ENCODE peak calls at places on chromosomes 2 and 18, in seven cellular contexts. M is heart left ventricle, K is psoas muscle, H is epithelial cell of esophagus, J is WTC11, U is BE2C, L is mucosa of descending colon. I is an unnamed sample.

GRCh38 chr2:56803596-56803995 is 619.8 kb downstream of the CCDC85A start:
- DNase-seq in M (no peak), K (no peak), H (no peak), J (no peak), U (no peak), L (no peak), I (no peak)

GRCh38 chr18:12862467-12862866 is 21.6 kb downstream of the PTPN2 start:
- DNase-seq in M (no peak), K (no peak), H (peak; percentile 90), J (peak; percentile 69), U (no peak), L (peak; percentile 40), I (no peak)

GRCh38 chr2:62383843-62384242 is 122.2 kb downstream of the TMEM17 start:
- DNase-seq in M (no peak), K (no peak), H (peak; percentile 35), J (no peak), U (no peak), L (no peak), I (no peak)

GRCh38 chr2:66748939-66749338 is 314.0 kb downstream of the MEIS1 start:
- DNase-seq in M (no peak), K (no peak), H (no peak), J (no peak), U (no peak), L (no peak), I (no peak)

GRCh38 chr2:149456285-149456684 is 125.9 kb downstream of the LYPD6 start:
- DNase-seq in M (no peak), K (no peak), H (no peak), J (no peak), U (no peak), L (no peak), I (no peak)

GRCh38 chr2:12262681-12263436 is 453.9 kb upstream of the TRIB2 start:
- DNase-seq in M (no peak), K (no peak), H (peak; percentile 3), J (no peak), U (no peak), L (no peak), I (no peak)

GRCh38 chr2:881204-881918 is 69.3 kb upstream of the SNTG2 start:
- DNase-seq in M (no peak), K (no peak), H (no peak), J (no peak), U (no peak), L (no peak), I (no peak)

GRCh38 chr18:13222371-13223281 is 4.1 kb downstream of the LDLRAD4 start:
- DNase-seq in M (peak; percentile 77), K (peak; percentile 67), H (peak; percentile 6), J (no peak), U (peak; percentile 79), L (peak; percentile 88), I (no peak)

GRCh38 chr2:212539145-212539880 is 711 bp upstream of the ERBB4 start:
- DNase-seq in M (peak; percentile 79), K (peak; percentile 52), H (peak; percentile 55), J (peak; percentile 88), U (peak; percentile 59), L (peak; percentile 67), I (peak; percentile 52)

GRCh38 chr18:79422022-79422782 is 26.5 kb downstream of the NFATC1 start:
- DNase-seq in M (no peak), K (peak; percentile 66), H (no peak), J (no peak), U (no peak), L (no peak), I (no peak)

GRCh38 chr2:181823405-181823804 is 68.1 kb upstream of the ITPRID2 start:
- DNase-seq in M (no peak), K (no peak), H (peak; percentile 12), J (no peak), U (no peak), L (no peak), I (no peak)

GRCh38 chr2:121530210-121530562 is 494 bp upstream of the RNU4ATAC start:
- DNase-seq in M (peak; percentile 76), K (peak; percentile 71), H (no peak), J (peak; percentile 80), U (peak; percentile 70), L (no peak), I (peak; percentile 73)

GRCh38 chr2:73979686-73980085 is 5.0 kb upstream of the TET3 start:
- DNase-seq in M (no peak), K (peak; percentile 31), H (peak; percentile 94), J (no peak), U (no peak), L (no peak), I (no peak)

GRCh38 chr2:219369447-219369861 is 18.3 kb downstream of the DNPEP start:
- DNase-seq in M (peak; percentile 59), K (peak; percentile 47), H (peak; percentile 61), J (no peak), U (no peak), L (peak; percentile 62), I (no peak)

GRCh38 chr2:156437272-156437671 is 1.1 kb downstream of the GPD2 start:
- DNase-seq in M (no peak), K (peak; percentile 38), H (peak; percentile 72), J (no peak), U (no peak), L (peak; percentile 35), I (no peak)

GRCh38 chr2:96860065-96861029 is 2.5 kb upstream of the ANKRD39 start:
- DNase-seq in M (no peak), K (no peak), H (no peak), J (no peak), U (no peak), L (no peak), I (no peak)

GRCh38 chr2:180980943-180981898 is 816 bp downstream of the UBE2E3 start:
- DNase-seq in M (peak; percentile 40), K (peak; percentile 29), H (peak; percentile 38), J (no peak), U (peak; percentile 5), L (peak; percentile 41), I (no peak)

GRCh38 chr2:204664708-204665121 is 119.4 kb downstream of the PARD3B start:
- DNase-seq in M (no peak), K (no peak), H (peak; percentile 55), J (no peak), U (no peak), L (no peak), I (no peak)

GRCh38 chr2:232458661-232459418 is 2.9 kb downstream of the ALPI start:
- DNase-seq in M (peak; percentile 16), K (no peak), H (no peak), J (no peak), U (no peak), L (no peak), I (no peak)

GRCh38 chr2:240803191-240803590 is 16.8 kb downstream of the KIF1A start:
- DNase-seq in M (peak; percentile 10), K (no peak), H (no peak), J (peak; percentile 5), U (no peak), L (no peak), I (no peak)

GRCh38 chr2:127570282-127571250 is 35.1 kb downstream of the MYO7B start:
- DNase-seq in M (peak; percentile 39), K (peak; percentile 49), H (peak; percentile 30), J (no peak), U (no peak), L (no peak), I (no peak)

GRCh38 chr2:70133521-70134348 is 46.5 kb downstream of the PCBP1 start:
- DNase-seq in M (no peak), K (no peak), H (no peak), J (no peak), U (no peak), L (no peak), I (no peak)

GRCh38 chr2:62641410-62641843 is 64.1 kb upstream of the EHBP1 start:
- DNase-seq in M (no peak), K (no peak), H (no peak), J (no peak), U (no peak), L (no peak), I (no peak)

GRCh38 chr18:56598422-56598821 is 40.0 kb downstream of the TXNL1 start:
- DNase-seq in M (no peak), K (no peak), H (no peak), J (no peak), U (no peak), L (no peak), I (no peak)

GRCh38 chr2:74746480-74746879 is 87.4 kb upstream of the HK2 start:
- DNase-seq in M (no peak), K (no peak), H (peak; percentile 95), J (no peak), U (no peak), L (no peak), I (no peak)

GRCh38 chr2:6955523-6956136 is 38.4 kb downstream of the RNF144A start:
- DNase-seq in M (no peak), K (no peak), H (no peak), J (no peak), U (no peak), L (no peak), I (no peak)

GRCh38 chr2:238523158-238524110 is 96.7 kb downstream of the ASB1 start:
- DNase-seq in M (no peak), K (peak; percentile 63), H (no peak), J (peak; percentile 71), U (no peak), L (peak; percentile 9), I (peak; percentile 22)

GRCh38 chr2:238527565-238527964 is 100.8 kb downstream of the ASB1 start:
- DNase-seq in M (no peak), K (no peak), H (peak; percentile 70), J (no peak), U (no peak), L (no peak), I (no peak)

GRCh38 chr2:238525990-238526389 is 99.3 kb downstream of the ASB1 start:
- DNase-seq in M (no peak), K (no peak), H (no peak), J (no peak), U (no peak), L (no peak), I (no peak)

GRCh38 chr2:238524584-238524983 is 97.9 kb downstream of the ASB1 start:
- DNase-seq in M (no peak), K (no peak), H (no peak), J (no peak), U (no peak), L (no peak), I (no peak)

GRCh38 chr2:238528953-238529781 is 102.4 kb downstream of the ASB1 start:
- DNase-seq in M (no peak), K (no peak), H (peak; percentile 69), J (no peak), U (no peak), L (no peak), I (no peak)
- TF ChIP-seq CTCF in M (no peak), K (no peak), H (peak; percentile 29), J (no peak), U (no peak), L (no peak), I (no peak)

GRCh38 chr2:100902833-100903405 is 83.0 kb downstream of the NPAS2 start:
- DNase-seq in M (no peak), K (no peak), H (peak; percentile 85), J (no peak), U (peak; percentile 11), L (no peak), I (no peak)
- TF ChIP-seq CTCF in M (no peak), K (no peak), H (no peak), J (no peak), U (no peak), L (no peak), I (no peak)

GRCh38 chr2:235050992-235051351 is 99.2 kb downstream of the SH3BP4 start:
- DNase-seq in M (peak; percentile 93), K (peak; percentile 87), H (peak; percentile 92), J (no peak), U (peak; percentile 97), L (peak; percentile 95), I (no peak)
- TF ChIP-seq CTCF in M (no peak), K (no peak), H (peak; percentile 36), J (no peak), U (peak; percentile 8), L (no peak), I (no peak)

GRCh38 chr2:214960677-214961076 is 151.2 kb upstream of the BARD1 start:
- DNase-seq in M (no peak), K (no peak), H (peak; percentile 10), J (no peak), U (no peak), L (no peak), I (no peak)
- TF ChIP-seq CTCF in M (no peak), K (no peak), H (no peak), J (no peak), U (peak; percentile 27), L (no peak), I (no peak)